ENCODE peak calls at places on chromosomes 13 and 19, in ten cellular contexts. One of them, this sample, is unnamed.

GRCh38 chr13:44061876-44062275 is 182.2 kb downstream of the LACC1 start:
- DNase-seq in AG04450: no peak
- DNase-seq in suprapubic skin: no peak
- DNase-seq in lower lobe of right lung: no peak
- DNase-seq in colonic mucosa: no peak
- DNase-seq in IMR-90: no peak
- DNase-seq in esophagus squamous epithelium: no peak
- DNase-seq in heart left ventricle: no peak
- DNase-seq in neuronal stem cell: no peak
- DNase-seq in brain microvascular endothelial cell: no peak
- DNase-seq in this sample: no peak

GRCh38 chr13:73492811-73493210 is 434.0 kb downstream of the KLF5 start:
- DNase-seq in colonic mucosa: no peak
- DNase-seq in heart left ventricle: no peak
- DNase-seq in AG04450: no peak
- DNase-seq in lower lobe of right lung: no peak
- DNase-seq in suprapubic skin: no peak
- DNase-seq in esophagus squamous epithelium: no peak
- DNase-seq in IMR-90: no peak
- DNase-seq in neuronal stem cell: no peak
- DNase-seq in brain microvascular endothelial cell: no peak
- DNase-seq in this sample: no peak

GRCh38 chr19:8413593-8413923 is 453 bp downstream of the MARCHF2 start:
- DNase-seq in IMR-90: no peak
- DNase-seq in brain microvascular endothelial cell: no peak
- DNase-seq in AG04450: no peak
- DNase-seq in suprapubic skin: no peak
- DNase-seq in neuronal stem cell: no peak
- DNase-seq in heart left ventricle: no peak
- DNase-seq in lower lobe of right lung: no peak
- DNase-seq in colonic mucosa: no peak
- DNase-seq in esophagus squamous epithelium: no peak
- DNase-seq in this sample: no peak

GRCh38 chr19:14081797-14082674 is 3.5 kb downstream of the C19orf67 start:
- DNase-seq in brain microvascular endothelial cell: no peak
- DNase-seq in suprapubic skin: no peak
- DNase-seq in IMR-90: peak
- DNase-seq in colonic mucosa: peak
- DNase-seq in lower lobe of right lung: peak
- DNase-seq in esophagus squamous epithelium: no peak
- DNase-seq in AG04450: no peak
- DNase-seq in heart left ventricle: no peak
- DNase-seq in neuronal stem cell: no peak
- DNase-seq in this sample: no peak

GRCh38 chr13:113567681-113568080 is 16.9 kb upstream of the TFDP1 start:
- DNase-seq in suprapubic skin: no peak
- DNase-seq in brain microvascular endothelial cell: no peak
- DNase-seq in lower lobe of right lung: no peak
- DNase-seq in esophagus squamous epithelium: no peak
- DNase-seq in heart left ventricle: no peak
- DNase-seq in colonic mucosa: peak
- DNase-seq in IMR-90: no peak
- DNase-seq in neuronal stem cell: no peak
- DNase-seq in AG04450: no peak
- DNase-seq in this sample: no peak

GRCh38 chr13:110271313-110271712 is 35.6 kb downstream of the COL4A1 start:
- DNase-seq in colonic mucosa: no peak
- DNase-seq in brain microvascular endothelial cell: no peak
- DNase-seq in IMR-90: no peak
- DNase-seq in heart left ventricle: no peak
- DNase-seq in lower lobe of right lung: no peak
- DNase-seq in suprapubic skin: no peak
- DNase-seq in esophagus squamous epithelium: no peak
- DNase-seq in AG04450: no peak
- DNase-seq in neuronal stem cell: no peak
- DNase-seq in this sample: no peak

GRCh38 chr19:10009269-10009665 is 1.0 kb downstream of the COL5A3 start:
- DNase-seq in AG04450: peak
- DNase-seq in neuronal stem cell: peak
- DNase-seq in brain microvascular endothelial cell: peak
- DNase-seq in colonic mucosa: peak
- DNase-seq in IMR-90: peak
- DNase-seq in heart left ventricle: peak
- DNase-seq in lower lobe of right lung: peak
- DNase-seq in esophagus squamous epithelium: no peak
- DNase-seq in suprapubic skin: peak
- DNase-seq in this sample: no peak

GRCh38 chr13:55069746-55070145 is 2041.1 kb downstream of the OLFM4 start:
- DNase-seq in suprapubic skin: no peak
- DNase-seq in heart left ventricle: no peak
- DNase-seq in AG04450: no peak
- DNase-seq in esophagus squamous epithelium: no peak
- DNase-seq in IMR-90: no peak
- DNase-seq in neuronal stem cell: no peak
- DNase-seq in lower lobe of right lung: no peak
- DNase-seq in colonic mucosa: no peak
- DNase-seq in brain microvascular endothelial cell: no peak
- DNase-seq in this sample: no peak

GRCh38 chr19:1566392-1567115 is 1.6 kb downstream of the MEX3D start:
- DNase-seq in IMR-90: peak
- DNase-seq in suprapubic skin: peak
- DNase-seq in heart left ventricle: no peak
- DNase-seq in AG04450: peak
- DNase-seq in lower lobe of right lung: peak
- DNase-seq in neuronal stem cell: peak
- DNase-seq in brain microvascular endothelial cell: peak
- DNase-seq in colonic mucosa: peak
- DNase-seq in esophagus squamous epithelium: no peak
- DNase-seq in this sample: peak

GRCh38 chr19:11052391-11052790 is 36.9 kb upstream of the LDLR start:
- DNase-seq in AG04450: no peak
- DNase-seq in brain microvascular endothelial cell: no peak
- DNase-seq in IMR-90: no peak
- DNase-seq in esophagus squamous epithelium: no peak
- DNase-seq in lower lobe of right lung: no peak
- DNase-seq in suprapubic skin: no peak
- DNase-seq in neuronal stem cell: no peak
- DNase-seq in heart left ventricle: no peak
- DNase-seq in colonic mucosa: no peak
- DNase-seq in this sample: no peak

GRCh38 chr19:8866344-8866743 is 34.2 kb downstream of the MBD3L1 start:
- DNase-seq in lower lobe of right lung: no peak
- DNase-seq in brain microvascular endothelial cell: no peak
- DNase-seq in heart left ventricle: no peak
- DNase-seq in esophagus squamous epithelium: no peak
- DNase-seq in colonic mucosa: no peak
- DNase-seq in suprapubic skin: no peak
- DNase-seq in AG04450: no peak
- DNase-seq in neuronal stem cell: no peak
- DNase-seq in IMR-90: no peak
- DNase-seq in this sample: no peak

GRCh38 chr13:59269476-59269875 is 894.3 kb downstream of the DIAPH3 start:
- DNase-seq in heart left ventricle: no peak
- DNase-seq in esophagus squamous epithelium: no peak
- DNase-seq in colonic mucosa: no peak
- DNase-seq in brain microvascular endothelial cell: peak
- DNase-seq in neuronal stem cell: no peak
- DNase-seq in AG04450: peak
- DNase-seq in lower lobe of right lung: no peak
- DNase-seq in suprapubic skin: no peak
- DNase-seq in IMR-90: peak
- DNase-seq in this sample: peak

GRCh38 chr19:54660306-54660705 is 2.5 kb upstream of the LILRB4 start:
- DNase-seq in colonic mucosa: no peak
- DNase-seq in suprapubic skin: no peak
- DNase-seq in esophagus squamous epithelium: no peak
- DNase-seq in brain microvascular endothelial cell: no peak
- DNase-seq in IMR-90: no peak
- DNase-seq in heart left ventricle: no peak
- DNase-seq in lower lobe of right lung: no peak
- DNase-seq in AG04450: no peak
- DNase-seq in neuronal stem cell: no peak
- DNase-seq in this sample: no peak

GRCh38 chr19:7833225-7834156 is 3.5 kb downstream of the EVI5L start:
- DNase-seq in brain microvascular endothelial cell: no peak
- DNase-seq in lower lobe of right lung: peak
- DNase-seq in neuronal stem cell: no peak
- DNase-seq in AG04450: no peak
- DNase-seq in heart left ventricle: peak
- DNase-seq in esophagus squamous epithelium: no peak
- DNase-seq in IMR-90: peak
- DNase-seq in colonic mucosa: peak
- DNase-seq in suprapubic skin: peak
- DNase-seq in this sample: no peak

GRCh38 chr19:51460164-51460992 is 2.1 kb upstream of the SIGLEC8 start:
- DNase-seq in esophagus squamous epithelium: no peak
- DNase-seq in suprapubic skin: no peak
- DNase-seq in neuronal stem cell: no peak
- DNase-seq in AG04450: no peak
- DNase-seq in brain microvascular endothelial cell: no peak
- DNase-seq in colonic mucosa: no peak
- DNase-seq in IMR-90: peak
- DNase-seq in heart left ventricle: no peak
- DNase-seq in lower lobe of right lung: no peak
- DNase-seq in this sample: no peak

GRCh38 chr13:113401452-113402415 is 37.8 kb upstream of the GRTP1 start:
- DNase-seq in lower lobe of right lung: peak
- DNase-seq in suprapubic skin: no peak
- DNase-seq in colonic mucosa: no peak
- DNase-seq in AG04450: no peak
- DNase-seq in esophagus squamous epithelium: no peak
- DNase-seq in IMR-90: no peak
- DNase-seq in heart left ventricle: peak
- DNase-seq in brain microvascular endothelial cell: no peak
- DNase-seq in neuronal stem cell: no peak
- DNase-seq in this sample: no peak

GRCh38 chr13:27339299-27339698 is 68.7 kb downstream of the RASL11A start:
- DNase-seq in colonic mucosa: peak
- DNase-seq in AG04450: no peak
- DNase-seq in neuronal stem cell: no peak
- DNase-seq in esophagus squamous epithelium: no peak
- DNase-seq in IMR-90: peak
- DNase-seq in brain microvascular endothelial cell: peak
- DNase-seq in heart left ventricle: no peak
- DNase-seq in lower lobe of right lung: no peak
- DNase-seq in suprapubic skin: no peak
- DNase-seq in this sample: no peak

GRCh38 chr19:10885241-10886169 is 14.2 kb downstream of the CARM1 start:
- DNase-seq in esophagus squamous epithelium: no peak
- DNase-seq in neuronal stem cell: no peak
- DNase-seq in lower lobe of right lung: no peak
- DNase-seq in suprapubic skin: no peak
- DNase-seq in heart left ventricle: no peak
- DNase-seq in brain microvascular endothelial cell: no peak
- DNase-seq in IMR-90: no peak
- DNase-seq in colonic mucosa: no peak
- DNase-seq in AG04450: no peak
- DNase-seq in this sample: no peak

DNA sequence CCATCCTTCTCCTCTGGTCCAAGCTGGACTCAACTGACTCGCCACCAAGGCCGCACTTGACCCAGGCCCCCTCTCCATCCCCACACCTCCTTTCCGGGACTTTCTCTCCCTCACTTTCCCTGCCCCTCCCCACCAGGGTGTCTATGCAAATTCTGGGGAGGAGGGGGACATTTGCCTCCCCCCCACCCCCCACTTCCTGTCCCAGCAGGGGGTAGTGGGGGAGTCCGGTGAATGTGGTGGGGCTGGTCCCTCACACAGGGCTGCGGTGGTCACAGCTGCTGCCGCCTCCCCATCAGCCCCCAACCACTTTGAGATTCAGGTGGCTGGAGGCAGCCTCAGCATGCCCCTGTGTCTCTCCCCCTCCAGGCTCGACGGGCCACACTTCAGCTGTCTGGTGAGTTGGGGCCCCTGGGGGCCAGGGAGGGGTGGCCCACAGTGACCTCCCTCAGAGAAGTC is 870 bp downstream of the SPIB start:
- DNase-seq in AG04450: no peak
- DNase-seq in heart left ventricle: no peak
- DNase-seq in lower lobe of right lung: no peak
- DNase-seq in neuronal stem cell: no peak
- DNase-seq in esophagus squamous epithelium: no peak
- DNase-seq in suprapubic skin: no peak
- DNase-seq in brain microvascular endothelial cell: no peak
- DNase-seq in colonic mucosa: no peak
- DNase-seq in IMR-90: no peak
- DNase-seq in this sample: no peak
- H3K4me3 ChIP-seq in AG04450: no peak
- H3K4me3 ChIP-seq in heart left ventricle: no peak
- H3K4me3 ChIP-seq in lower lobe of right lung: no peak
- H3K4me3 ChIP-seq in neuronal stem cell: no peak
- H3K4me3 ChIP-seq in esophagus squamous epithelium: no peak
- H3K4me3 ChIP-seq in suprapubic skin: no peak
- H3K4me3 ChIP-seq in brain microvascular endothelial cell: no peak
- H3K4me3 ChIP-seq in colonic mucosa: peak
- H3K4me3 ChIP-seq in IMR-90: no peak
- H3K4me3 ChIP-seq in this sample: no peak

GRCh38 chr13:50071399-50071798 is 56.2 kb downstream of the KCNRG start:
- DNase-seq in esophagus squamous epithelium: no peak
- DNase-seq in suprapubic skin: no peak
- DNase-seq in IMR-90: no peak
- DNase-seq in lower lobe of right lung: no peak
- DNase-seq in colonic mucosa: no peak
- DNase-seq in AG04450: no peak
- DNase-seq in neuronal stem cell: no peak
- DNase-seq in heart left ventricle: no peak
- DNase-seq in brain microvascular endothelial cell: no peak
- DNase-seq in this sample: no peak
- H3K4me3 ChIP-seq in esophagus squamous epithelium: no peak
- H3K4me3 ChIP-seq in suprapubic skin: no peak
- H3K4me3 ChIP-seq in IMR-90: no peak
- H3K4me3 ChIP-seq in lower lobe of right lung: no peak
- H3K4me3 ChIP-seq in colonic mucosa: no peak
- H3K4me3 ChIP-seq in AG04450: peak
- H3K4me3 ChIP-seq in neuronal stem cell: no peak
- H3K4me3 ChIP-seq in heart left ventricle: peak
- H3K4me3 ChIP-seq in brain microvascular endothelial cell: no peak
- H3K4me3 ChIP-seq in this sample: no peak

GRCh38 chr19:12936582-12936981 is 1.8 kb upstream of the CALR start:
- DNase-seq in lower lobe of right lung: no peak
- DNase-seq in IMR-90: no peak
- DNase-seq in heart left ventricle: no peak
- DNase-seq in colonic mucosa: no peak
- DNase-seq in brain microvascular endothelial cell: no peak
- DNase-seq in AG04450: no peak
- DNase-seq in esophagus squamous epithelium: no peak
- DNase-seq in suprapubic skin: no peak
- DNase-seq in neuronal stem cell: no peak
- DNase-seq in this sample: no peak
- H3K4me3 ChIP-seq in lower lobe of right lung: no peak
- H3K4me3 ChIP-seq in IMR-90: no peak
- H3K4me3 ChIP-seq in heart left ventricle: no peak
- H3K4me3 ChIP-seq in colonic mucosa: no peak
- H3K4me3 ChIP-seq in brain microvascular endothelial cell: no peak
- H3K4me3 ChIP-seq in AG04450: no peak
- H3K4me3 ChIP-seq in esophagus squamous epithelium: no peak
- H3K4me3 ChIP-seq in suprapubic skin: no peak
- H3K4me3 ChIP-seq in neuronal stem cell: no peak
- H3K4me3 ChIP-seq in this sample: no peak

GRCh38 chr19:31470229-31470939 is 121.1 kb upstream of the TSHZ3 start:
- DNase-seq in IMR-90: no peak
- DNase-seq in AG04450: no peak
- DNase-seq in suprapubic skin: no peak
- DNase-seq in heart left ventricle: no peak
- DNase-seq in colonic mucosa: no peak
- DNase-seq in brain microvascular endothelial cell: no peak
- DNase-seq in lower lobe of right lung: no peak
- DNase-seq in esophagus squamous epithelium: no peak
- DNase-seq in neuronal stem cell: no peak
- DNase-seq in this sample: no peak

GRCh38 chr19:31470952-31471351 is 121.7 kb upstream of the TSHZ3 start:
- DNase-seq in colonic mucosa: no peak
- DNase-seq in IMR-90: no peak
- DNase-seq in AG04450: no peak
- DNase-seq in suprapubic skin: no peak
- DNase-seq in lower lobe of right lung: no peak
- DNase-seq in neuronal stem cell: no peak
- DNase-seq in heart left ventricle: no peak
- DNase-seq in esophagus squamous epithelium: no peak
- DNase-seq in brain microvascular endothelial cell: no peak
- DNase-seq in this sample: no peak
- H3K4me3 ChIP-seq in colonic mucosa: no peak
- H3K4me3 ChIP-seq in IMR-90: no peak
- H3K4me3 ChIP-seq in AG04450: no peak
- H3K4me3 ChIP-seq in suprapubic skin: no peak
- H3K4me3 ChIP-seq in lower lobe of right lung: no peak
- H3K4me3 ChIP-seq in neuronal stem cell: no peak
- H3K4me3 ChIP-seq in heart left ventricle: no peak
- H3K4me3 ChIP-seq in esophagus squamous epithelium: no peak
- H3K4me3 ChIP-seq in brain microvascular endothelial cell: no peak
- H3K4me3 ChIP-seq in this sample: no peak

This sample was measured in kidney epithelial cell.